ENCODE peak calls at places on chromosome 20, in five cellular contexts. Y, M, V, N and W are unnamed samples.

GRCh38 chr20:17202668-17203067 is 24.2 kb upstream of the PCSK2 start:
- DNase-seq in Y (no peak), N (no peak), M (no peak), V (no peak), W (no peak)

GRCh38 chr20:4820833-4821518 is 99.3 kb downstream of the PRND start:
- DNase-seq in M (peak; percentile 62), N (peak; percentile 39), V (no peak), Y (peak; percentile 73), W (no peak)

GRCh38 chr20:38342196-38342595 is 4.1 kb upstream of the LBP start:
- DNase-seq in V (no peak), Y (no peak), M (no peak), N (no peak), W (no peak)

GRCh38 chr20:12305555-12305954 is 387.9 kb downstream of the BTBD3 start:
- DNase-seq in V (no peak), Y (no peak), N (no peak), M (no peak), W (no peak)

GRCh38 chr20:1876975-1877603 is 18.1 kb upstream of the SIRPA start:
- DNase-seq in M (no peak), N (no peak), V (no peak), Y (no peak), W (no peak)

GRCh38 chr20:14341782-14342181 is 4.4 kb upstream of the FLRT3 start:
- DNase-seq in M (no peak), N (no peak), Y (no peak), V (no peak), W (no peak)

GRCh38 chr20:34884260-34884659 is 7.8 kb downstream of the ACSS2 start:
- DNase-seq in Y (no peak), V (no peak), M (no peak), N (no peak), W (no peak)

GRCh38 chr20:3209946-3210317 is 634 bp downstream of the ITPA start:
- DNase-seq in V (no peak), M (no peak), Y (no peak), N (no peak), W (no peak)

GRCh38 chr20:37584238-37584807 is 56.6 kb upstream of the BLCAP start:
- DNase-seq in V (no peak), M (no peak), N (no peak), Y (no peak), W (no peak)

GRCh38 chr20:4180355-4180754 is 165.0 kb upstream of the RNF24 start:
- DNase-seq in Y (no peak), N (no peak), V (no peak), M (no peak), W (no peak)

GRCh38 chr20:32580970-32581838 is 3.9 kb downstream of the NOL4L start:
- DNase-seq in Y (no peak), M (no peak), N (no peak), V (no peak), W (no peak)

GRCh38 chr20:62418709-62419487 is 8.4 kb downstream of the RBBP8NL start:
- DNase-seq in V (no peak), N (no peak), M (no peak), Y (no peak), W (no peak)